ENCODE peak calls at places on chromosomes 16 and 17, in nine cellular contexts. S is HL-60, H is left lung, V is transverse colon, Z is AG04450, W is body of pancreas, J is vagina, A is cardiac muscle cell, Q is right lobe of liver. F is an unnamed sample.

GRCh38 chr17:41284043-41284442 is 8.5 kb downstream of the KRTAP9-7 start:
- DNase-seq in J (no peak), A (no peak), Q (no peak), Z (peak), V (no peak), W (no peak), S (no peak), H (no peak), F (no peak)

GRCh38 chr16:2664522-2665096 is 17.7 kb upstream of the KCTD5 start:
- DNase-seq in A (no peak), W (peak), Z (no peak), J (no peak), Q (no peak), V (no peak), S (no peak), H (no peak), F (no peak)

GRCh38 chr16:73065617-73066313 is 17.8 kb upstream of the ZFHX3 start:
- DNase-seq in Q (peak), W (peak), V (peak), A (peak), Z (no peak), H (peak), S (no peak), J (no peak), F (peak)

GRCh38 chr16:72832640-72833039 is 215.3 kb downstream of the ZFHX3 start:
- DNase-seq in S (peak), Q (peak), Z (no peak), H (peak), J (peak), A (peak), V (peak), W (peak), F (peak)

GRCh38 chr16:31085873-31086628 is 2.7 kb downstream of the PRSS53 start:
- DNase-seq in W (no peak), Z (no peak), J (no peak), S (no peak), Q (no peak), A (no peak), V (no peak), H (no peak), F (no peak)

GRCh38 chr17:78781339-78782304 is at the start of gene CYTH1:
- DNase-seq in W (peak), V (peak), J (no peak), Q (peak), A (peak), H (peak), Z (no peak), S (no peak), F (peak)

GRCh38 chr17:80080081-80080480 is 21.3 kb upstream of the GAA start:
- DNase-seq in S (no peak), Q (no peak), V (no peak), A (peak), W (no peak), Z (no peak), J (no peak), H (no peak), F (no peak)

GRCh38 chr17:18093616-18094408 is 6.1 kb downstream of the DRG2 start:
- DNase-seq in H (peak), A (peak), Q (no peak), Z (peak), S (no peak), V (no peak), J (no peak), W (peak), F (peak)

GRCh38 chr17:72193395-72194106 is 72.7 kb downstream of the SOX9 start:
- DNase-seq in J (peak), H (no peak), S (no peak), W (no peak), Q (no peak), V (no peak), Z (no peak), A (peak), F (peak)

GRCh38 chr16:2009791-2010510 is at the start of gene ZNF598:
- DNase-seq in V (peak), J (no peak), Q (peak), H (peak), S (peak), Z (no peak), W (peak), A (peak), F (peak)

GRCh38 chr16:70432304-70432799 is 6.5 kb downstream of the ST3GAL2 start:
- DNase-seq in Q (no peak), S (peak), H (no peak), A (peak), J (no peak), V (no peak), Z (no peak), W (no peak), F (no peak)

GRCh38 chr16:11683140-11683539 is 14.9 kb downstream of the SNN start:
- DNase-seq in S (no peak), V (no peak), W (no peak), A (no peak), Q (no peak), H (no peak), Z (no peak), J (no peak), F (no peak)

GRCh38 chr17:35731239-35731931 is at the start of gene RASL10B:
- DNase-seq in H (no peak), S (peak), Z (no peak), J (no peak), W (peak), Q (no peak), V (peak), A (peak), F (peak)

GRCh38 chr17:7894866-7895265 is 6.3 kb downstream of the CHD3 start:
- DNase-seq in Z (no peak), H (no peak), W (no peak), V (no peak), J (no peak), S (no peak), A (no peak), Q (no peak), F (no peak)

GRCh38 chr16:63742150-63742549 is 1379.7 kb downstream of the CDH11 start:
- DNase-seq in V (no peak), H (no peak), S (no peak), J (no peak), A (no peak), W (no peak), Z (no peak), Q (no peak), F (no peak)

GRCh38 chr17:18033442-18034099 is 5.4 kb downstream of the ATPAF2 start:
- DNase-seq in V (peak), J (no peak), Q (no peak), S (peak), W (peak), A (peak), H (no peak), Z (peak), F (no peak)

GRCh38 chr17:81394377-81394747 is 895 bp upstream of the BAHCC1 start:
- DNase-seq in Z (no peak), A (no peak), V (no peak), S (no peak), W (no peak), H (no peak), Q (no peak), J (no peak), F (no peak)

GRCh38 chr17:80055597-80055996 is 19.2 kb downstream of the CCDC40 start:
- DNase-seq in S (no peak), J (no peak), W (no peak), H (no peak), A (no peak), Z (no peak), Q (no peak), V (no peak), F (no peak)

GRCh38 chr17:80978499-80979497 is 12.8 kb upstream of the CHMP6 start:
- DNase-seq in H (peak), Q (peak), J (no peak), A (no peak), Z (no peak), S (no peak), W (no peak), V (no peak), F (no peak)

GRCh38 chr16:90047714-90048346 is 28.6 kb upstream of the DBNDD1 start:
- DNase-seq in S (no peak), Z (no peak), H (no peak), Q (no peak), V (no peak), J (no peak), A (no peak), W (no peak), F (no peak)

GRCh38 chr17:41941158-41941557 is 10.7 kb downstream of the ODAD4 start:
- DNase-seq in Z (no peak), H (peak), S (no peak), Q (no peak), W (no peak), V (no peak), J (no peak), A (no peak), F (no peak)

DNA sequence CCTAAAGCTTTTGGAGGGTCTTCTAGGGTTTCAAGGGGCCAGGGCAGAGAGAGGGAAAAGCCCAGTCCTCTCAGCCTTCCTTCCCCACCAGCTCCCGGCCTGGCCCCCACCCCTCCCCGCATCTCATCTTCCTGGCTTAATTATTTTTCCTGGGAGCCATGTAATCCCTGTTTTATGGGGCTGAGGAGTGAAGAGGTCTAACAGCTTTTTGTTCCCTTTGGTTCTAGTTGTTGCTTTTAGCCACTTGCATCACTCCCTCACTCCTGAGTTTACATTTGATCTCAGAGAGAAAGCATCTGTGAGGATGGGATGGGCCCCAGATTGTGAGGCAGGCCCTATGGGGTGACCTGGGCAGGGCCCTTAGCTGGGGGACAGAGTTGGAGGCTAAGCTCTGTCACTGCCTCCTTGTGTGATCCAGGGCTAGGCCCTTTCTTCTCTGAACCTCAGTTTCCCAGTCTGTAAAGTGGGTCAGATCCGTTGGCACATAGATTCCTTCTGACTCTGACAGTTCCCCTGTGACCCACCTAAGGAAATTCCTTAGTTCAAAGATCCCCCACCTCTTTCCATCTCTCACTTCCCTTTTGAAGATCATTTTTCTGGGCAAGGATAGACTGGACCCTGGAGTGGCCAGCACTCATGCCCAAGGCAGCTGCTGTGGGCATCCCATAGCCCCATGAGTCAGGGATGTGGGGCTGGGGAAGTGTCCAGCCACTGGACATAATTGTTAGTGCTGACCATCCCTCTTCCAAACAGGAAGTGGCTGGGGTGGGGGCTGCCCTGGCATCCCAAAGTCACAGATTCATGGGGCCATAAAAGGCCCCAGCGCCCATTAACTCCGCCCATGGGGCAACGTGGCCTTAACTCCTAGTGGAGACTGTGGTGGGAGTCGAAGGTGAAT is 20.1 kb downstream of the UNC119 start:
- DNase-seq in J (no peak), Q (no peak), S (no peak), H (peak), V (no peak), Z (no peak), A (no peak), W (no peak), F (no peak)
- TF ChIP-seq CTCF in J (no peak), Q (no peak), S (no peak), H (no peak), V (no peak), Z (no peak), A (no peak), W (no peak), F (no peak)

DNA sequence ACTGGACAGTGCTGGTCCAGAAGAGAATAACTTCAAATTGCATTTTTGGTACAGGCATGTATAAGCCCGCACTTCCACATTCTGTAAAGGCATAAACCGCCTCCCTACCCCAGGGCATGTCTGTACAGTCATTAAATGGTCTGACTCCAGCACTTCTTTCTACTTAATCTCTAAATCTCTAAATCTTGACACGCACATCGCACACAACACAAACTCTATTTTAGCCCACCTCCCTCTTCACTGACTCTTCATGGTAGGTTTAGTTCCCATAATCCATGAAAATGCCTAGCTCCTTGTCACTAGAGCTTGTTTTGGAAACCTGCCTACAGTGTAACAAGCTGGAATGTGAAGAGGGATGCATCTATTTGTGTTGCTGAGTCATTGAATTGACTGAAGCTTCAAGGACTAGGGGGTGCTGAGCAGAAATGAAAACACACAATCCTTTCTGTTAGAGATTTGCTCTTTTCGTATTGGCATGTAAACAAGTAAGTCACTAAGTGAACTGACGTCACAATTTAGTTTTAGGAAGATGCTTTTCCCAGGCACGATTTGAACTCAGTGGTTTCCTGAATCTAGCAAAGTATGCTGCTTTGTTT is 1.6 kb upstream of the DUSP14 start:
- DNase-seq in J (no peak), H (no peak), Q (no peak), W (no peak), V (no peak), A (peak), Z (peak), S (peak), F (no peak)
- H3K27ac ChIP-seq in J (peak), H (peak), Q (peak), W (peak), V (peak), A (no peak), Z (peak), S (no peak), F (peak)

GRCh38 chr17:3447625-3448024 is 14.0 kb upstream of the OR1E2 start:
- DNase-seq in A (peak), V (no peak), H (no peak), Q (no peak), S (no peak), W (no peak), J (no peak), Z (no peak), F (no peak)
- TF ChIP-seq CTCF in A (no peak), V (no peak), H (no peak), Q (peak), S (no peak), W (no peak), J (no peak), Z (no peak), F (no peak)

DNA sequence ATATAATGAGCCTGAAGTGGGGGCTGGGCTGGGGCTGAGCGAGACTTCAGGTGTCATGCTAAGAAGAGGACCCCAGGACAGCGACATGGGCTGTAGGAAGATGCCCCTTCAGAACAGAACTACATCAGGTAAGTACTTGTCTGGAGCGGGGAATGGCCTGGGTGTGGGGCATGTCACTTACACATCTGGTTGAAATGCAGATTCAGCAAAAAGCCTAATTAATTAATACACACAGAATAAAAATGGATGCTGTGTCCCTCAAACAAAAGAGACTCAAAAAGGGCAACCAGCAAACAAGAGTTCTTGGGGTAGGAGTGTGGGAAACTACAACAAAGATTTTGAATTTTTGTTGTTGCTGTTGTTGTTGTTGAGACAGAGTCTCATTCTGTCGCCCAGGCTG is 11.8 kb downstream of the CMTM2 start:
- DNase-seq in V (no peak), A (no peak), H (no peak), J (no peak), S (no peak), Q (no peak), Z (no peak), W (no peak), F (no peak)
- H3K27ac ChIP-seq in V (no peak), A (no peak), H (no peak), J (no peak), S (no peak), Q (no peak), Z (no peak), W (no peak), F (no peak)

DNA sequence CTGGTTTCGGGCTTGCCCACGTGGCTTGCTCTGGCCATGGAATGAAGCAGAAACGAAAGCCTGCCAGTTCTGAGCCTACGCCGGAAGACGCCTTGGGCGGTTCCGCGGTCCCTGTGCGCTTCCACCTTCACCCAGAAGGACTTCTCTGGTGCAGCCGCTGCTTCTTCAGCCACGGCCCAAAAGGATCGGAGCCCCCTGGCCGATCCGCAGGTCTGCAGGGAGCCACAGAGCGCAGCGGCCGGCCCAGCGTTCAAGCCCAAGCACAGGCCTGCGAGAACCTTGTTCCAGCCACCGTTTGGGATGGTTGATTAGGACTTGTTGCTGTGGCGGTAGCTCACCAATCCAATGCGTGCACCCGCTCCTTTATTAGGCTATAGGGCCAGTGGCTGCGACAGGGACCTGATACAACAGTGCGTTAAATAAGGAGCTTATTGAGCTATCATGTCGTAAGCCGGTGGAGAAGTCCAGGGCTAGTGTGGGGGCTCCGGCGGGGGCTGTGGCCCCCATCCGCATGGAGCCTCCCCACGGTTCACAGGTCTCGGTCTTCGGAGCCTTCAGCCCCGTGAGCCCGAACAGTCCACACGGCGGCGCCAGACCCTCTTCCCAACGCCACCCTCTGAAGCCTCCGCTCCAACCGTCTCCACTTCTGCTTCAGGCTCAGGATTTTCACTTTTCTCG is 10.2 kb upstream of the MPP2 start:
- DNase-seq in W (peak), A (peak), H (no peak), V (peak), Q (no peak), J (no peak), S (no peak), Z (no peak), F (peak)
- TF ChIP-seq CTCF in W (peak), A (peak), H (peak), V (no peak), Q (peak), J (no peak), S (peak), Z (peak), F (peak)

GRCh38 chr17:55391764-55392467 is 29.7 kb downstream of the MMD start:
- DNase-seq in H (no peak), A (no peak), Z (no peak), J (no peak), S (no peak), W (no peak), Q (no peak), V (no peak), F (no peak)

GRCh38 chr17:55390364-55390977 is 31.2 kb downstream of the MMD start:
- DNase-seq in H (no peak), J (no peak), Q (no peak), S (no peak), A (peak), Z (no peak), V (no peak), W (no peak), F (no peak)

GRCh38 chr17:55386931-55387330 is 34.7 kb downstream of the MMD start:
- DNase-seq in Z (no peak), W (no peak), H (no peak), Q (no peak), V (no peak), A (no peak), J (no peak), S (no peak), F (no peak)

GRCh38 chr17:55391244-55391757 is 30.3 kb downstream of the MMD start:
- DNase-seq in H (no peak), V (no peak), J (no peak), A (no peak), S (no peak), Z (no peak), W (no peak), Q (no peak), F (no peak)

DNA sequence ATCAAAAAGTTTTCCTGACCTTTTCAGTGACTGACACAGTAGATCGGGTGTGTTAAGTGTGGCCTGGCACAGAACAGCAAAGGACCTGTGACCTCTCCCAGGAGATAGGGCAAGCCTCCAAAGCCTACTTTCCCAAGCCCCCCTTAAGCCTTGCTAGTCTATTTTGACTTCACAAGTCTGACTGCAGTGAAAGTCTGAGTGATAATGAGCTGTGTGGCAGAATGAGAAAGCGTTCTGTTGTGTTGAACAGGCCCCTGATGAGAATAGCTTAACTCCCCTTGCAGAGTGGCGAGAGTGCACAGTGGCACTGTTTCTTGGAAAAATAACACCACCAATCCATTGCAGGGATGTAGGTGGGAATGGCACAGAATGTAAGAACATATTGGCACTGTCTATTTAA is 32.8 kb downstream of the MMD start:
- DNase-seq in H (no peak), A (no peak), Q (no peak), S (no peak), Z (no peak), V (no peak), W (no peak), J (no peak), F (no peak)
- H3K27ac ChIP-seq in H (no peak), A (peak), Q (no peak), S (no peak), Z (no peak), V (no peak), W (no peak), J (no peak), F (no peak)

GRCh38 chr17:60157487-60158040 is 7.8 kb downstream of the CA4 start:
- DNase-seq in J (no peak), Z (no peak), Q (no peak), A (no peak), H (no peak), W (no peak), V (no peak), S (no peak), F (no peak)
- TF ChIP-seq CTCF in J (no peak), Z (no peak), Q (no peak), A (no peak), H (no peak), W (no peak), V (no peak), S (no peak), F (no peak)

DNA sequence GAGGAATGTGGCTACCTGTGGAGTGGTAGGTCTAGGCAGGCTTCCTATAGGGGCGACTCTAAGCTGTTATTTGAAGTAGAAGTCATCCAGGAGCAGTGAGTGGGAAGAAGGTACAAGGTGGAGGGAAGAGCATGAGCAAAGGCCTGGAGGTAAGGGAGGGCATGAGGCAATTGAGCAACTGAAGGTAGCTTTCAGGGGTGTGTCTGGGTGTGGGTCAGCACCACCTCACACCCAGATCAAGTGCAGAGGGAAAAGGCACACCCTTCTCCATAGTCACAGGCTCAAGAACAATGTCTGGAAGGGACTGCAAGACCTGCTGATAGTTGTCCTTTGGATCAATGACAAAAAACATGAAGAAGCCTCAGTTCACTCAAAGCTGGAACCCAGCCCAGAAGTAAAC is 46.5 kb upstream of the IRX6 start:
- DNase-seq in S (no peak), A (no peak), Z (no peak), V (no peak), J (no peak), W (no peak), Q (no peak), H (no peak), F (no peak)
- H3K27ac ChIP-seq in S (no peak), A (no peak), Z (no peak), V (no peak), J (no peak), W (no peak), Q (no peak), H (no peak), F (no peak)